ENCODE peak calls at places on chromosomes 11 and 22, in eight cellular contexts. J, V, U, E, Q, Y, A and L are unnamed samples.

GRCh38 chr22:24727218-24727851 is 47.2 kb downstream of the PIWIL3 start:
- DNase-seq in Y (peak), J (no peak), U (peak), E (no peak), A (no peak), Q (no peak), V (peak), L (peak)

GRCh38 chr22:39814899-39815298 is 78.7 kb downstream of the ENTHD1 start:
- DNase-seq in Y (no peak), V (peak), Q (no peak), A (no peak), E (no peak), U (no peak), J (no peak), L (no peak)

GRCh38 chr22:19942886-19943664 is 1.5 kb upstream of the TXNRD2 start:
- DNase-seq in J (peak), E (peak), A (no peak), V (peak), Q (no peak), Y (no peak), U (peak), L (peak)

GRCh38 chr11:47152126-47152952 is 24.3 kb downstream of the ARFGAP2 start:
- DNase-seq in V (peak), U (no peak), E (no peak), J (no peak), A (no peak), Y (no peak), Q (no peak), L (no peak)

GRCh38 chr22:23282089-23282501 is 101.8 kb downstream of the BCR start:
- DNase-seq in Q (no peak), Y (no peak), A (no peak), J (peak), U (no peak), E (no peak), V (peak), L (peak)

GRCh38 chr11:94815705-94816344 is 47.7 kb downstream of the AMOTL1 start:
- DNase-seq in A (no peak), Q (peak), J (no peak), Y (no peak), E (peak), U (no peak), V (no peak), L (no peak)

GRCh38 chr11:94968334-94968958 is 4.9 kb downstream of the CWC15 start:
- DNase-seq in J (no peak), Q (no peak), Y (no peak), U (peak), A (no peak), E (peak), V (peak), L (peak)

GRCh38 chr11:108069947-108070346 is 51.4 kb upstream of the ACAT1 start:
- DNase-seq in Q (no peak), Y (no peak), E (no peak), A (no peak), U (no peak), J (no peak), V (peak), L (peak)

GRCh38 chr11:134949121-134949591 is 537.1 kb upstream of the B3GAT1 start:
- DNase-seq in V (peak), Y (no peak), Q (no peak), A (no peak), J (no peak), E (peak), U (no peak), L (peak)

GRCh38 chr11:64841592-64842365 is 2.7 kb downstream of the CDC42BPG start:
- DNase-seq in J (no peak), U (no peak), E (peak), A (no peak), Y (no peak), V (no peak), Q (no peak), L (no peak)

GRCh38 chr11:103881518-103882070 is 154.8 kb upstream of the DDI1 start:
- DNase-seq in Y (no peak), Q (no peak), V (no peak), A (no peak), U (no peak), E (no peak), J (no peak), L (no peak)

GRCh38 chr11:60860943-60861342 is 5.2 kb upstream of the PTGDR2 start:
- DNase-seq in J (no peak), Y (no peak), U (no peak), A (no peak), E (no peak), Q (peak), V (no peak), L (no peak)

GRCh38 chr11:5291207-5291838 is 10.4 kb downstream of the OR51B4 start:
- DNase-seq in Q (no peak), A (no peak), Y (no peak), U (no peak), J (no peak), E (peak), V (peak), L (peak)

GRCh38 chr22:47060718-47061117 is 298.3 kb downstream of the TBC1D22A start:
- DNase-seq in U (no peak), Y (no peak), V (no peak), J (no peak), Q (no peak), E (no peak), A (no peak), L (no peak)

GRCh38 chr22:40285508-40285907 is 60.8 kb upstream of the ADSL start:
- DNase-seq in A (no peak), Y (no peak), V (no peak), J (no peak), Q (no peak), U (no peak), E (no peak), L (no peak)

GRCh38 chr11:64222651-64223000 is 3.4 kb downstream of the TRPT1 start:
- DNase-seq in E (no peak), Y (no peak), U (no peak), J (no peak), V (no peak), Q (no peak), A (no peak), L (no peak)

GRCh38 chr22:42565956-42566355 is 12.2 kb downstream of the SERHL2 start:
- DNase-seq in J (no peak), Q (no peak), U (no peak), A (no peak), E (no peak), V (no peak), Y (no peak), L (no peak)

GRCh38 chr11:76792505-76793264 is 9.5 kb downstream of the TSKU start:
- DNase-seq in A (no peak), V (no peak), U (no peak), Y (no peak), J (no peak), E (no peak), Q (no peak), L (no peak)

GRCh38 chr22:32600184-32600583 is 125.6 kb downstream of the FBXO7 start:
- DNase-seq in Y (no peak), Q (no peak), U (no peak), E (peak), A (no peak), V (no peak), J (no peak), L (no peak)

GRCh38 chr11:118607401-118608267 is at the start of gene PHLDB1:
- DNase-seq in U (no peak), Q (peak), E (peak), Y (peak), V (peak), A (peak), J (peak), L (no peak)

GRCh38 chr11:117230286-117230961 is 1.4 kb downstream of the PCSK7 start:
- DNase-seq in U (no peak), Q (no peak), J (no peak), Y (no peak), E (no peak), V (peak), A (peak), L (no peak)

GRCh38 chr11:63937713-63938480 is 905 bp upstream of the NAA40 start:
- DNase-seq in E (peak), V (no peak), J (no peak), Y (peak), Q (no peak), A (no peak), U (no peak), L (no peak)

GRCh38 chr11:7576671-7577225 is 62.9 kb downstream of the PPFIBP2 start:
- DNase-seq in U (peak), J (no peak), A (no peak), E (peak), V (peak), Q (no peak), Y (no peak), L (peak)

GRCh38 chr22:17955611-17956379 is 68.6 kb downstream of the MICAL3 start:
- DNase-seq in V (no peak), A (no peak), J (no peak), Y (no peak), E (no peak), Q (no peak), U (no peak), L (no peak)

GRCh38 chr11:107583629-107584195 is 7.2 kb upstream of the ELMOD1 start:
- DNase-seq in Q (no peak), U (no peak), A (no peak), Y (no peak), E (no peak), V (peak), J (no peak), L (no peak)

GRCh38 chr22:38941488-38941987 is 15.9 kb upstream of the APOBEC3A start:
- DNase-seq in U (no peak), Y (no peak), Q (no peak), J (peak), E (no peak), A (no peak), V (no peak), L (no peak)

GRCh38 chr11:81959341-81959740 is 774.3 kb downstream of the FAM181B start:
- DNase-seq in Q (no peak), Y (peak), A (no peak), E (peak), U (no peak), V (no peak), J (peak), L (no peak)

GRCh38 chr11:111982019-111982464 is 43.2 kb upstream of the DLAT start:
- DNase-seq in U (no peak), V (peak), Y (peak), Q (no peak), A (peak), J (no peak), E (peak), L (no peak)